ENCODE peak calls at places on chromosomes 1 and 21, in five cellular contexts. X, J, G, Z and L are unnamed samples.

GRCh38 chr1:181551249-181551648 is 67.9 kb downstream of the CACNA1E start:
- DNase-seq in X (no peak), J (no peak), G (no peak), Z (peak; percentile 32), L (no peak)

GRCh38 chr1:180542113-180542512 is 16.7 kb upstream of the OVAAL start:
- DNase-seq in X (no peak), J (no peak), G (no peak), Z (peak; percentile 43), L (no peak)

GRCh38 chr1:168585191-168585590 is 8.8 kb downstream of the XCL1 start:
- DNase-seq in X (peak; percentile 61), J (no peak), G (peak; percentile 9), Z (peak; percentile 65), L (no peak)

GRCh38 chr1:5620997-5621396 is 371.2 kb downstream of the NPHP4 start:
- DNase-seq in X (peak; percentile 44), J (peak; percentile 7), G (no peak), Z (no peak), L (no peak)

GRCh38 chr1:53651356-53651755 is 87.6 kb downstream of the GLIS1 start:
- DNase-seq in X (no peak), J (no peak), G (no peak), Z (no peak), L (no peak)

GRCh38 chr1:212507361-212507760 is 74.6 kb downstream of the NENF start:
- DNase-seq in X (no peak), J (no peak), G (no peak), Z (no peak), L (no peak)

GRCh38 chr1:28173151-28173979 is 3.1 kb downstream of the PTAFR start:
- DNase-seq in X (no peak), J (peak; percentile 36), G (peak; percentile 34), Z (peak; percentile 18), L (peak; percentile 69)

GRCh38 chr1:62011007-62011406 is 183.6 kb upstream of the L1TD1 start:
- DNase-seq in X (no peak), J (no peak), G (no peak), Z (no peak), L (no peak)

GRCh38 chr21:23543334-23543733 is 2063.9 kb downstream of the MRPL39 start:
- DNase-seq in X (no peak), J (no peak), G (no peak), Z (no peak), L (no peak)

GRCh38 chr1:154775559-154776338 is 94.3 kb downstream of the KCNN3 start:
- DNase-seq in X (no peak), J (no peak), G (no peak), Z (no peak), L (no peak)

GRCh38 chr1:229756666-229757065 is 130.6 kb downstream of the URB2 start:
- DNase-seq in X (peak; percentile 89), J (no peak), G (peak; percentile 54), Z (peak; percentile 92), L (no peak)

GRCh38 chr1:212920895-212921294 is 29.4 kb upstream of the VASH2 start:
- DNase-seq in X (no peak), J (peak; percentile 38), G (no peak), Z (no peak), L (peak; percentile 75)

GRCh38 chr1:151292207-151293030 is 10.3 kb downstream of the ZNF687 start:
- DNase-seq in X (no peak), J (no peak), G (no peak), Z (no peak), L (peak; percentile 87)

GRCh38 chr1:25711555-25712298 is 88.3 kb upstream of the SELENON start:
- DNase-seq in X (peak; percentile 74), J (peak; percentile 48), G (peak; percentile 92), Z (peak; percentile 45), L (no peak)

GRCh38 chr1:156319664-156320063 is 18.4 kb downstream of the CCT3 start:
- DNase-seq in X (peak; percentile 65), J (peak; percentile 42), G (peak; percentile 34), Z (peak; percentile 12), L (peak; percentile 81)

GRCh38 chr21:34770581-34770980 is 101.8 kb downstream of the CLIC6 start:
- DNase-seq in X (no peak), J (no peak), G (no peak), Z (peak; percentile 62), L (no peak)

GRCh38 chr1:44536357-44536756 is 131.3 kb downstream of the RNF220 start:
- DNase-seq in X (no peak), J (no peak), G (no peak), Z (no peak), L (no peak)

GRCh38 chr1:44537538-44537937 is 132.5 kb downstream of the RNF220 start:
- DNase-seq in X (no peak), J (no peak), G (no peak), Z (no peak), L (no peak)

GRCh38 chr1:44532567-44532944 is 127.5 kb downstream of the RNF220 start:
- DNase-seq in X (no peak), J (no peak), G (no peak), Z (no peak), L (no peak)

GRCh38 chr1:44531785-44532566 is 126.9 kb downstream of the RNF220 start:
- DNase-seq in X (peak; percentile 93), J (no peak), G (peak; percentile 54), Z (peak; percentile 76), L (no peak)

DNA sequence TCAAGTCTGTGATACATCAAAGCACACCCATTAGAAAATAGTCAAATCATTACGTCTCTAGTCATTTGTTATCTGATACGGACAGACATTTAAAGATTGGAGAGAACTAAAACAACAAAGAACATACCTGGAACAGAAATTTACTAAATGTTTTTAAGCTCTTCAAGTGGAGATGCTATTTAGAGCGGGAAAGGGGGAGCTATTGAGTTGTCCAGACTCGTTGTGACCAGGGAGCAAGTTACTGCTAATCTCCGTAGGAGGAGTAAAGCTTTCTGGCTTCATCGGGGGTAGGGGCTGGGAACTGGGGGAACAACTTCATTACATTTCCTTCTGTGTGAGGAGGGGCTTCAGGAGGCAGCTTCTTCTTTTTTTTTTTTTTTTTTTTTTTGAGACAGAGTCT is 129.7 kb downstream of the RNF220 start:
- DNase-seq in X (no peak), J (no peak), G (no peak), Z (no peak), L (no peak)
- H3K4me2 ChIP-seq in X (no peak overlapping the region), J (no peak overlapping the region), G (no peak overlapping the region), Z (no peak overlapping the region), L (no peak overlapping the region)

GRCh38 chr1:42316292-42316691 is 18.7 kb downstream of the FOXJ3 start:
- DNase-seq in X (no peak), J (no peak), G (no peak), Z (peak; percentile 23), L (no peak)
- H3K4me3 ChIP-seq in X (no peak overlapping the region), J (no peak overlapping the region), G (no peak overlapping the region), Z (no peak overlapping the region), L (no peak overlapping the region)

GRCh38 chr1:195704028-195704427 is 904.2 kb downstream of the KCNT2 start:
- DNase-seq in X (no peak), J (no peak), G (no peak), Z (no peak), L (no peak)

GRCh38 chr1:195715652-195716051 is 892.6 kb downstream of the KCNT2 start:
- DNase-seq in X (no peak), J (no peak), G (no peak), Z (no peak), L (no peak)

GRCh38 chr1:195714248-195714647 is 894.0 kb downstream of the KCNT2 start:
- DNase-seq in X (peak; percentile 15), J (no peak), G (peak; percentile 86), Z (peak; percentile 58), L (no peak)

DNA sequence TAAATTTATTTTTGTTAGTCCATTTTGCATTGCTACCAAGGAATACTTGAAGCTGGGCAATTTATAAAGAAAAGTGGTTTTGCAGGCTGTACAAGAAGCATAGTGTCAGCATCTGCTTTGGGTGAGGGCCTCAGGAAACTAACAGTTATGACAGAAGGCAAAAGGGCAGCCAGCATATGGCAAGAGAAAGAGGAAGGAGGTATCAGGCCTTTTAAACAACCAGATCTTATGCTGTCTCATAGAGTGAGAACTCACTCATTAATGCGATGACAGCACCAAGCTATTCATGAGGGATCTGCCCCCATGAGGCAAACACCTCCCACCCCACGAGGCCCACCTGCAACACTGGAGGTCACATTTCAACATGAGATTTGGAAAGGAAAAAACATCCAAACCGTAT is 898.4 kb downstream of the KCNT2 start:
- DNase-seq in X (no peak), J (no peak), G (no peak), Z (no peak), L (no peak)
- H2AFZ ChIP-seq in X (no peak overlapping the region), J (no peak overlapping the region), G (no peak overlapping the region), Z (no peak overlapping the region), L (no peak overlapping the region)

GRCh38 chr1:50610563-50610962 is 187.3 kb upstream of the DMRTA2 start:
- DNase-seq in X (no peak), J (peak; percentile 42), G (no peak), Z (no peak), L (no peak)
- H3K4me2 ChIP-seq in X (no peak overlapping the region), J (no peak overlapping the region), G (no peak overlapping the region), Z (no peak overlapping the region), L (no peak overlapping the region)

GRCh38 chr1:40132383-40133121 is 28.6 kb upstream of the RLF start:
- DNase-seq in X (no peak), J (no peak), G (no peak), Z (peak; percentile 20), L (peak; percentile 82)
- H3K4me3 ChIP-seq in X (no peak overlapping the region), J (no peak overlapping the region), G (peak overlapping the region; percentile 26), Z (peak overlapping the region; percentile 12), L (peak overlapping the region; percentile 69)